ENCODE peak calls at places on chromosomes 5 and 9, in eight cellular contexts. L is right lobe of liver, E is lung, I is SK-N-SH, C is uterus, T is OCI-LY7, M is PC-3, X is endodermal cell. Q is an unnamed sample.

GRCh38 chr5:170693701-170694100 is 89.8 kb upstream of the GABRP start:
- DNase-seq in L (no peak), E (no peak), I (no peak), C (no peak), T (no peak), M (no peak), X (peak), Q (no peak)

GRCh38 chr5:81838307-81838906 is 87.5 kb upstream of the SSBP2 start:
- DNase-seq in L (no peak), E (no peak), I (no peak), C (no peak), T (peak), M (peak), X (peak), Q (peak)

GRCh38 chr5:137217599-137218200 is 281.4 kb downstream of the SPOCK1 start:
- DNase-seq in L (no peak), E (no peak), I (no peak), C (no peak), T (no peak), M (peak), X (no peak), Q (no peak)

GRCh38 chr5:141003791-141004601 is 37.7 kb downstream of the PCDHAC2 start:
- DNase-seq in L (no peak), E (peak), I (peak), C (no peak), T (no peak), M (peak), X (peak), Q (peak)

GRCh38 chr5:149995385-149996085 is 4.9 kb downstream of the TIGD6 start:
- DNase-seq in L (no peak), E (no peak), I (peak), C (no peak), T (no peak), M (no peak), X (no peak), Q (no peak)

GRCh38 chr9:72524820-72525539 is 3.6 kb downstream of the TMC1 start:
- DNase-seq in L (no peak), E (no peak), I (no peak), C (peak), T (no peak), M (peak), X (peak), Q (peak)

GRCh38 chr5:137073192-137073591 is 425.9 kb downstream of the SPOCK1 start:
- DNase-seq in L (no peak), E (no peak), I (no peak), C (peak), T (no peak), M (peak), X (no peak), Q (no peak)

GRCh38 chr9:100281676-100282387 is 70.9 kb downstream of the TEX10 start:
- DNase-seq in L (no peak), E (no peak), I (peak), C (no peak), T (no peak), M (no peak), X (no peak), Q (no peak)

GRCh38 chr5:75734913-75735789 is 17.9 kb upstream of the POC5 start:
- DNase-seq in L (peak), E (no peak), I (peak), C (no peak), T (peak), M (peak), X (peak), Q (peak)

GRCh38 chr5:79512692-79513518 is 1.0 kb downstream of the HOMER1 start:
- DNase-seq in L (no peak), E (no peak), I (peak), C (no peak), T (peak), M (peak), X (peak), Q (peak)

GRCh38 chr9:84970432-84970831 is 300.9 kb downstream of the NTRK2 start:
- DNase-seq in L (no peak), E (no peak), I (no peak), C (no peak), T (no peak), M (peak), X (no peak), Q (no peak)

GRCh38 chr5:119078870-119079269 is 8.0 kb downstream of the DMXL1 start:
- DNase-seq in L (no peak), E (no peak), I (no peak), C (no peak), T (no peak), M (no peak), X (no peak), Q (no peak)

GRCh38 chr5:154370730-154371334 is 75.0 kb upstream of the SAP30L start:
- DNase-seq in L (no peak), E (no peak), I (no peak), C (no peak), T (no peak), M (no peak), X (no peak), Q (peak)

GRCh38 chr5:170791325-170791954 is 7.9 kb downstream of the GABRP start:
- DNase-seq in L (peak), E (peak), I (peak), C (peak), T (peak), M (peak), X (peak), Q (peak)

GRCh38 chr9:70600479-70600878 is 186.0 kb upstream of the KLF9 start:
- DNase-seq in L (no peak), E (no peak), I (no peak), C (peak), T (no peak), M (no peak), X (peak), Q (peak)

GRCh38 chr9:128551652-128552152 is 685 bp upstream of the SPTAN1 start:
- DNase-seq in L (no peak), E (no peak), I (no peak), C (no peak), T (no peak), M (peak), X (no peak), Q (no peak)

GRCh38 chr5:157271740-157272271 is 5.9 kb downstream of the CYFIP2 start:
- DNase-seq in L (no peak), E (no peak), I (no peak), C (no peak), T (peak), M (no peak), X (no peak), Q (peak)

GRCh38 chr5:149939572-149939971 is 5.0 kb downstream of the PDE6A start:
- DNase-seq in L (no peak), E (no peak), I (no peak), C (no peak), T (no peak), M (peak), X (no peak), Q (no peak)

GRCh38 chr5:119752921-119753886 is 123.8 kb downstream of the FAM170A start:
- DNase-seq in L (no peak), E (no peak), I (no peak), C (no peak), T (no peak), M (no peak), X (peak), Q (no peak)

GRCh38 chr5:79727722-79728355 is 38.2 kb downstream of the CMYA5 start:
- DNase-seq in L (no peak), E (no peak), I (no peak), C (peak), T (no peak), M (no peak), X (no peak), Q (no peak)

GRCh38 chr5:158283341-158283740 is 424.4 kb upstream of the CLINT1 start:
- DNase-seq in L (no peak), E (no peak), I (no peak), C (no peak), T (peak), M (no peak), X (no peak), Q (no peak)

GRCh38 chr9:81183763-81184162 is 505.6 kb downstream of the TLE1 start:
- DNase-seq in L (no peak), E (no peak), I (no peak), C (no peak), T (no peak), M (peak), X (no peak), Q (no peak)

GRCh38 chr9:131240047-131240921 is 36.0 kb downstream of the FAM78A start:
- DNase-seq in L (no peak), E (no peak), I (no peak), C (no peak), T (no peak), M (no peak), X (no peak), Q (no peak)

DNA sequence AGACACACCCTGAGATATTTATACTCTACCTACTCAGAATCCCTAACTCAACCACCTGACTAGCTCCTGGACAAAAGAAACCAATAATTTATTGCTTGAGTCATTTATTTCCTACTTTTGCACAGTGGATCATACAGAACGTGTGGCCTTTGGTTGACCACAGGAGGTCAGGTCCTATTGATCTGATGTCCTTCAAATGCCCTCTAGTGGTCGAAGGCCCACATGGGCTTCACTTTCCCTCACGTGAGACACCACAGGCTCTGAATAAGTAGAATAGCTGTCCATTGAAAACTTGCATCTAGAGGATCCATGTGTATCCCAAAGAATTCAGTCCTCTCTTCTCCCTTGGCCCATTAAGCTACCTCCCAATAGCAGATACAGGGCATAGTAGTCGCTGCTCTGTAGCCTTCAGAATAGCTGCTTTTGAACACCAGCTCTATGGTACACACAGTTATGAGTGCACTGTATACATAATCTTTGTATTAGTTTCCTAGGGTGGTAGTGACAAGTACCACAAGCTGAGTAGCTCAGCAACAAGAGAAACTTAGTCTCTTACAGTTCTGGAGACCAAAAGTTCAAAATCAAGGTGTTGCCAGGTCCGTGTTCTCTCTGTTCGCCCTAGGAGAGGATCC is 177.6 kb upstream of the SMARCA2 start:
- DNase-seq in L (no peak), E (no peak), I (peak), C (no peak), T (peak), M (peak), X (peak), Q (peak)
- TF ChIP-seq CTCF in L (peak), E (no peak), I (peak), C (no peak), T (peak), M (peak), X (peak), Q (no peak)

DNA sequence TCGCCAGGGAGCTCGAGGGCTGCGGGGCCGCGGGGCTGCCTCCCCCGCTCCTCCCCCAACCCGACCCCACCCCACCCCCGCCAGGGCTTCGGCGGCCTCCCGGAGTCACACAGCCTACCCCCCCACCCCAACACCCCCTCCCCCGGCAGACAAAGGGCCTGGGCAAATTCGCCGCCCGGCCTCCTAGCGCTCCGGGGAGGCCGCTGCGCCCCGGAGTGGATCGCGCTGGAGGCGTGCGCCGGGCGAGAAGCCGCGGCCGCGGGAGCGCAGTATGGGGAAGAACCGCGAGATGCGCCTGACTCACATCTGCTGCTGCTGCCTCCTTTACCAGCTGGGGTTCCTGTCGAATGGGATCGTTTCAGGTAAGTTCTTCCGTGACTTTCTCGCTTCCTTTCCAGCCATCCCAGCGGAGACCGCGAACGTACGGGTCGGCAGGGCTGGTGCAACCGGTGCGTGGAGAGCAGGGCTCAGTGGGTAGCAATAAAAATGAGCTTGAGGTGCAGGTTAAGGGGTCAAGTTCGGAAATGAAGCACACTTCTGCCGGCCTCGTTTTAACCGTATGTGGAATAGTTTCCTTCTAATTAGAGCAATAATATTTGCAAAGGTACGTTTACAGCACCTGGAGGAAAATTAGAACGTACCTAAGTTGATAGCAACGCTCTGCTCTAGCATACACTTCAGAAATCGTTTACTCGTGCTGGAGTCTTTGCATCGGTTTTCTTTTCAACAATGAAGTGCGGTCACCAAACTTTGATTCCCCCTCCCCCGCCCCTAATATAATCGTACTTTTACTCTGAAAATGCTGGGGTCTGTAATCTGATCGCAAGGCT is at the start of gene ADAMTS19:
- DNase-seq in L (no peak), E (no peak), I (peak), C (peak), T (no peak), M (peak), X (peak), Q (no peak)
- H3K27ac ChIP-seq in L (no peak), E (no peak), I (no peak), C (peak), T (no peak), M (no peak), X (peak), Q (no peak)

GRCh38 chr9:88747768-88748167 is 212.8 kb downstream of the NXNL2 start:
- DNase-seq in L (no peak), E (no peak), I (no peak), C (peak), T (no peak), M (peak), X (peak), Q (no peak)
- TF ChIP-seq CTCF in L (no peak), E (no peak), I (no peak), C (no peak), T (no peak), M (no peak), X (no peak), Q (no peak)

DNA sequence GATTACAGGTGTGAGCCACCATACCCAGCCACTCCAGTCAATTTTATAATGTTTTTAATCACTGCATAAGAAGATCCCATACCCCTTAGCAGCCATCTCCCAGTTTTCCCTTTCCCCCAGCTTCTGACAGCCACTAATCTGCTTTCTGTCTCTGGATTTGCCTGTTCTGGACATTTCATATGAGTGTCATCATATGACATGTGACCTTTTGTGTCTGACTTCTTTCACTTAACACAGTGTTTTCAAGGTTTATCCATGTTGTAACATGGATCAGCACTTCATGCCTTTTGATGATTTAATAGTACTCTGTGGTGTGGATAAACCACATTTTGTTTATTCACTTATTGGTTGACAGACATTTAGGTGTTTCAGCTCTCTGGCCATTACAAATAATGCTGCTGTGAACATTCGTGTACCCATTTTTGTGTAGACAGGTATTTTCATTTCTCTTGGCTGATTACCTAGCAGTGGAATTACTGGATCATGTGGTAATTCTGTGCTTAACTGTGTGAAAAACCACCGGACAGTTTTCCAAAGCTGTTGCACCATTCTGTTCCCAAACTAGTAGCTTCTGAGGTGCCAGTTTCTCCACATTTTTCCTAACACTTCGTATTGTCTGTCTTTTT is 8.6 kb downstream of the SUSD3 start:
- DNase-seq in L (no peak), E (no peak), I (no peak), C (no peak), T (no peak), M (no peak), X (no peak), Q (no peak)
- H3K27ac ChIP-seq in L (no peak), E (no peak), I (no peak), C (no peak), T (no peak), M (no peak), X (no peak), Q (no peak)

GRCh38 chr9:117043159-117043558 is 356.1 kb downstream of the TRIM32 start:
- DNase-seq in L (no peak), E (no peak), I (no peak), C (no peak), T (no peak), M (no peak), X (no peak), Q (no peak)

GRCh38 chr9:117044241-117044640 is 357.1 kb downstream of the TRIM32 start:
- DNase-seq in L (no peak), E (no peak), I (peak), C (no peak), T (no peak), M (no peak), X (peak), Q (no peak)

GRCh38 chr9:117046666-117047327 is 359.7 kb downstream of the TRIM32 start:
- DNase-seq in L (no peak), E (no peak), I (no peak), C (no peak), T (no peak), M (no peak), X (no peak), Q (no peak)
- TF ChIP-seq CTCF in L (no peak), E (no peak), I (peak), C (no peak), T (peak), M (peak), X (peak), Q (no peak)

GRCh38 chr5:123124495-123125171 is 35.6 kb downstream of the PRDM6 start:
- DNase-seq in L (no peak), E (no peak), I (no peak), C (no peak), T (no peak), M (no peak), X (no peak), Q (no peak)
- H3K27ac ChIP-seq in L (no peak), E (no peak), I (no peak), C (peak), T (no peak), M (no peak), X (no peak), Q (no peak)

GRCh38 chr9:13020141-13020540 is 245.3 kb downstream of the LURAP1L start:
- DNase-seq in L (no peak), E (no peak), I (no peak), C (no peak), T (no peak), M (no peak), X (no peak), Q (no peak)
- TF ChIP-seq CTCF in L (no peak), E (no peak), I (no peak), C (no peak), T (no peak), M (no peak), X (no peak), Q (no peak)

DNA sequence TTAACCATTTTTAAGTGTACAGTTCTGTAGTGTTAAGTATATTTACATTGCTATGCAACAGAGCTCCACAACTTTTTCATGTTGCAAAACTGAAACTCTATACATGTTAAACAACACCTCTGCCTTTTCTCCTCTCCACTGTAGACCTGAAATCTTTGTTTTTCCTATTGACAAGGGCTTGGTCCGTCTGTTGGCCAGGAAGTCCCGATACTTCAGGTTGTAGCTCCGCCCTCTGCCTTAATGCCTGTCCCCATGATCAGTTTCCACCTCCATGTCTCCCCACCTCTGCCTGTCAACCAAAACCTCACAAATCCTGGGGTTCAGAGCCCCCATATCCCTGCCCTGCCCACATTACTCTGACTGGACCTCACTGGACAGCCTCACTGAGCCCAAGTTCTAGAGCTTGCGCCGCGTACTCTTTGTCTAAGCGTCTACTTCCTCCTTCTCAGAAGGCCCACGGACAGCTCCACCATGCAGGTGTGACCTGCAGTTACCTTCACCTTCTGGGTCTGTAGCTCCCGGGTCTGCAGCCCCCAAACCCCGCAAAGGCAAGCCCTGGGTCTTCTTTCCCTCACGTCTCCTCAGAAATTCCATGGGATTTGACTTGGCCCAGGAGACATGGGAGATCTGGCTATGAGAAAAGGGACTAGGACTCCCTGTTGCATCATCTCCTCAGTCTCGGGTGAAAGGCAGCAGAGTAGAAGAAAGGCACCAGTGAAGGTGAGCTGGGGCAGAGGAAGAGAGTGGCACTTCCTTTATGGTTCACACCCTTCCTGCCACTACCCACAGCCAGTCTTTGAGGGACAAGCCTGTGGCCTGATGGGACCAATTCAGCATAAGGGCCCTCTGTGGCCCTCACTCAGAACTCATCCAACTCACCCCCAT is 8.0 kb downstream of the GLIPR2 start:
- DNase-seq in L (no peak), E (no peak), I (no peak), C (no peak), T (no peak), M (no peak), X (no peak), Q (no peak)
- H3K27ac ChIP-seq in L (no peak), E (peak), I (no peak), C (peak), T (no peak), M (no peak), X (no peak), Q (no peak)

DNA sequence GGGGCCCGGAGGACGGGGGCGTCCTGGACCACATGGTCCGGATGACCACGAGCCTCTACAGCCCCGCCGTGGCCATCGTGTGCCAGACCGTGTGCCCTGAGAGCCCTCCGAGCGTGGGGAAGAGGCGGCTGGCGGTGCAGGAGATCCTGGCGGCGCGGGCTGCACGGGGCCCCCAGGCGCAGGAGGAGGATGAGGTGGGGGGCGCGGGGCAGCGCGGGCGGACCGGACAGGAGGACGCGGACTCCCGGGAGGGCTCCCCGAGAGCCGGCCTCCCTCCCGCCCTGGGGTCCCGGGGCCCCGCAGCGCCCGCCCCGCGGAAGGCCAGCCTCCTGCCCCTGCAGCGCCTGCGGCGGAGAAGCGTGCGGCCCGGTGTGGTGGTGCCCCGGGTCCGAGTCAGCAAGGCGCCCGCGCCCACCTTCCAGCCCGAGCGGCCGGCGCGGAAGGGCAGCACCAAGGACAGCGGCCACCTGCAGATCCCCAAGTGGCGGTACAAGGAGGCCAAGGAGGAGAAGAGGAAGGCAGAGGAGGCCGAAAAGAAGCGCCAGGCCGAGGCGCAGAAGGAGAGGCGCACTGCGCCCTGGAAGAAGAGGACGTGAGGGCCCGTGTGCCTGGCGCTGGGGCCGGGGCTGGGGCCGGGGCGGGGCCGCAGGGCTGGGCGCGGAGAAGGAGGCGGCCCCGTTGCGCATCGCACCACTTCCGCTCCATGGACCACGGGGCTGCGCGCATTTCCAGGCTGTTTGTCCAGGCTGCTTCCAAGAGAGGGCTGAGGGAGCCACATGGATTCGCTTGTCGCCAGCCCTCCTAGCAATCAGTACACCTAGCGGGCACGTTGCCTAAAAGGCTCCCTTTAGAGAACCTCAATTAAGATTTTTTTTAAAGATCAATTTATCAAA is 85.9 kb downstream of the ANKRD33B start:
- DNase-seq in L (peak), E (no peak), I (peak), C (no peak), T (no peak), M (no peak), X (peak), Q (peak)
- TF ChIP-seq CTCF in L (no peak), E (no peak), I (no peak), C (no peak), T (no peak), M (no peak), X (no peak), Q (no peak)